ENCODE peak calls at places on chromosomes 11 and 22, in seven cellular contexts. J, B, U, C, Y, S and T are unnamed samples.

GRCh38 chr22:40463727-40464126 is 93.3 kb downstream of the SGSM3 start:
- DNase-seq in J (no peak), B (no peak), U (no peak), C (no peak), Y (no peak), S (no peak), T (no peak)

GRCh38 chr22:42990131-42990838 is 24.7 kb downstream of the PACSIN2 start:
- DNase-seq in J (no peak), B (peak), U (peak), C (peak), Y (peak), S (no peak), T (no peak)

GRCh38 chr11:126090452-126090851 is 27.8 kb upstream of the CDON start:
- DNase-seq in J (no peak), B (no peak), U (no peak), C (no peak), Y (no peak), S (no peak), T (no peak)

GRCh38 chr11:113664069-113664980 is 41.8 kb downstream of the TMPRSS5 start:
- DNase-seq in J (no peak), B (peak), U (peak), C (peak), Y (peak), S (no peak), T (no peak)

GRCh38 chr11:60710482-60710881 is 11.1 kb downstream of the MS4A8 start:
- DNase-seq in J (no peak), B (peak), U (peak), C (no peak), Y (no peak), S (no peak), T (no peak)

GRCh38 chr22:17802822-17803221 is 28.6 kb upstream of the BID start:
- DNase-seq in J (no peak), B (no peak), U (peak), C (no peak), Y (no peak), S (no peak), T (no peak)

GRCh38 chr11:114359342-114359741 is 41.0 kb downstream of the C11orf71 start:
- DNase-seq in J (no peak), B (no peak), U (peak), C (no peak), Y (no peak), S (no peak), T (no peak)

GRCh38 chr22:47233316-47234243 is 471.1 kb downstream of the TBC1D22A start:
- DNase-seq in J (no peak), B (no peak), U (no peak), C (no peak), Y (no peak), S (no peak), T (no peak)

GRCh38 chr11:86214710-86215109 is 29.8 kb upstream of the EED start:
- DNase-seq in J (no peak), B (no peak), U (no peak), C (no peak), Y (no peak), S (no peak), T (no peak)

GRCh38 chr11:20450829-20451228 is 63.3 kb downstream of the PRMT3 start:
- DNase-seq in J (no peak), B (no peak), U (no peak), C (no peak), Y (no peak), S (no peak), T (no peak)

GRCh38 chr22:30823015-30823370 is 128.3 kb downstream of the OSBP2 start:
- DNase-seq in J (no peak), B (peak), U (peak), C (no peak), Y (no peak), S (no peak), T (no peak)

GRCh38 chr11:126029237-126029636 is 33.4 kb downstream of the CDON start:
- DNase-seq in J (no peak), B (no peak), U (no peak), C (no peak), Y (no peak), S (no peak), T (no peak)

GRCh38 chr11:72631806-72632731 is 42.2 kb downstream of the PDE2A start:
- DNase-seq in J (no peak), B (no peak), U (peak), C (no peak), Y (no peak), S (no peak), T (peak)

GRCh38 chr11:36030707-36031365 is 87.0 kb downstream of the LDLRAD3 start:
- DNase-seq in J (no peak), B (no peak), U (peak), C (peak), Y (peak), S (no peak), T (no peak)

GRCh38 chr11:21465203-21465602 is 727.7 kb upstream of the ANO5 start:
- DNase-seq in J (no peak), B (no peak), U (no peak), C (no peak), Y (no peak), S (no peak), T (no peak)

GRCh38 chr22:21707677-21708076 is 27.9 kb downstream of the YPEL1 start:
- DNase-seq in J (no peak), B (no peak), U (no peak), C (no peak), Y (no peak), S (no peak), T (no peak)

GRCh38 chr11:47005441-47005840 is 68.9 kb downstream of the CSTPP1 start:
- DNase-seq in J (no peak), B (no peak), U (peak), C (no peak), Y (no peak), S (no peak), T (no peak)

GRCh38 chr11:83006877-83007330 is 64.8 kb downstream of the RAB30 start:
- DNase-seq in J (no peak), B (no peak), U (no peak), C (no peak), Y (no peak), S (no peak), T (peak)

DNA sequence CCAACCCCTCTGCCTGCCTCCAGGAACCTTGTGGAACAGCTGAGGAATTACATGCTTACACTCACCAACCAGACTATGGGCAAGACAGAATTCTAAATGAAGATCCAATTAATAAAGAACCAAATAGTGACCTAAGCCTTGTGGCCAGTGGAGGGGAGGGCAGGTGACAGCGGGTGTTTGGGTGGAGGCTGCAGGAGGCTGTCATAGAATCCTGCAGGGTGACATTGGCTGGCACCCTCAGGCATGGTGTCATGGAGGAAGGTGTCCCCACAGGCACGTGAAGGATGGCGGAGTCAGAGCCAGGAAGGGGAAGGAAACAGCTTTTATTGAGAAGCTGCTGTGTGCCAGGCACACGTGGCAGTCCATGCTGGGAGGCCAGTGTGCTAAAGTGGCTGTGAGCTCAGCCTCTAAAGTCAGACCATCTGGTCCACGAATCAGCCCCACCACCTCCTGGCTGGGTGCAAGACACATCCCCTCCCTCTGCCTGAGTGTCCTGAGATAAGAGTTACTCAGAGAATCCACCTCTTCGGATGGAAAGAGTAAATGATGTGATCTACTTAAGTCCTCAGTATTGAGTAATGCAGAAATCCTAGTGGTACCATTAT is 8.7 kb downstream of the MYO18B start:
- DNase-seq in J (no peak), B (no peak), U (no peak), C (no peak), Y (peak), S (no peak), T (no peak)
- H3K4me3 ChIP-seq in J (no peak), B (no peak), U (no peak), C (no peak), Y (no peak), S (no peak), T (no peak)

GRCh38 chr11:76823481-76824028 is 37.2 kb upstream of the ACER3 start:
- DNase-seq in J (peak), B (peak), U (no peak), C (peak), Y (peak), S (no peak), T (no peak)
- H3K4me3 ChIP-seq in J (no peak), B (peak), U (peak), C (no peak), Y (no peak), S (no peak), T (no peak)

DNA sequence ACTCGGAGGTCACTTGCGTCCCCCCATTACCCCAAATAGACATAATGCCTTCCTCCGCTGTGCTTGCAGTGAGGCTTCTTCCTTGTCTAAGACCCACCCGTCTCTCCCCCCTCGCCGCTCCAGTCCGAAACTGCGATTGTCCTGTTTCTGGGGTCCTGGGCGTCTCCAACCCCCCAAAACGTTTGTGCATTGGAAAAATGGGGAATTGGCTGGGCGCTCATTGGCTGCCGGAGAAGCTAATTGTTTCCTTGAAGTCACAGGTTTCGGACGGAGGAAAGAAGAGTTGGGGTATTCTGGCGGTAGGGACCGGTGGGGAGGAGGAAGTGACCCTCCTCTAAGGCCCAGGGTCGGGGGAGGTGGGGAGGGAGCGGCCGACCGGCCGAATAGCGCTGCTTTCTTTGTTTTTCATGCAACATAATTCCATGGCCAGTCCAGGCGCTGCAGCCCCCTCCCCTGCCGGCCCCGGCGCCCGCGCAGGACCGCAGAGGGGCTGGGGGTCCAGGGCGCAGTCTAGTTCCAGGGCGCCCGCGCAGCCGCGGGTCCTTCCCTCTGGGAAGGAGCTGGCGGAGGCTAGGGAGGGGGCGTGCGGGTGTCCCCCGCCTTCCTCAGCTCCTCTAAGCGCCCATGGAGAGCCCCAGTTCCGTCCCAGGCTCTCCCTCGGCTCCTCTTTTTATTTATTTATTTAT is 12.7 kb upstream of the CPT1A start:
- DNase-seq in J (no peak), B (no peak), U (no peak), C (no peak), Y (no peak), S (no peak), T (no peak)
- H3K4me3 ChIP-seq in J (peak), B (no peak), U (no peak), C (peak), Y (no peak), S (peak), T (no peak)

GRCh38 chr11:134276396-134277175 is 407 bp downstream of the GLB1L3 start:
- DNase-seq in J (no peak), B (no peak), U (no peak), C (no peak), Y (no peak), S (peak), T (no peak)
- H3K4me3 ChIP-seq in J (peak), B (peak), U (peak), C (peak), Y (no peak), S (peak), T (no peak)

DNA sequence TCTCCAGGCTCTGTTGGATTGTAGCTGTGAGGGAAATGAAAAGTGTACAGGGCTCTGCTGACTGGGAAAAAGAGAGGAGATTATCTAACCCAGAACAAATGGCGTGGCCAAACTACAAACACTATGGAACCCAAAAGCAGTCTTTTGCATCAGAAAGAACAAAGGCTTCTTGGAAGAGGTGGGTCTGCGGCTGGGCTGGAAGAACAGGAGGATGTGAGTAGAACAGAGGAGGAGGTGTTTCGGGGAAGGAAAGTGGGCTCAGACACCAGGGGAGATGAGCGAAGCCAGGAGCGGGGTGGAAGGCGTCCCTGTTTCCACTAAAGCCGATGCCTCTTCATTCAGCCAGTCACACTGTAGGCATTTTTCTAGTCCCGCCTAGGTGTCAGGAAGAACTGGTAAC is 12.0 kb downstream of the OVOL1 start:
- DNase-seq in J (no peak), B (no peak), U (no peak), C (no peak), Y (no peak), S (no peak), T (no peak)
- H3K4me3 ChIP-seq in J (no peak), B (no peak), U (no peak), C (no peak), Y (no peak), S (no peak), T (no peak)

DNA sequence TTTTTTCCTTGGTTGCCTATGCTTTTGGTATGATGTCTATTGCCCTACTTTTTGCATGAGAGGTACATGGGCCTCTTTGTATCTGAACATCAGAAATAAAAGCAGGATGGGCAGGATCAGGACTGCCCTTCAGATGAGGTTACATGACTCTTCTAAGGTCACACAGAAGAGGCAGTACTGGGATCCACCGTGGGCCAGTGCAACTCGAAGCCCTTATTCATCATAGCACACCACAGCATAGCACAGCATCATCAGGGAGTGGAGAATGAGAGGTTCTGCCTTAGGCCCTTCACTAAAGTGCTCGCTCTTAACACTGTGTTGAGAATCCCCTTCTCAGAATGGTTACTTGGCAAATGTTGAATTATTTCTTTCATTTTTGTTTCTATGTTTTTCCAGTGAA is 88.3 kb downstream of the C22orf31 start:
- DNase-seq in J (no peak), B (peak), U (no peak), C (no peak), Y (peak), S (no peak), T (no peak)
- H3K4me3 ChIP-seq in J (no peak), B (no peak), U (no peak), C (no peak), Y (no peak), S (no peak), T (no peak)

GRCh38 chr22:37610480-37611148 is 2.0 kb downstream of the GGA1 start:
- DNase-seq in J (peak), B (no peak), U (no peak), C (no peak), Y (peak), S (no peak), T (peak)
- H3K4me3 ChIP-seq in J (peak), B (no peak), U (no peak), C (no peak), Y (no peak), S (no peak), T (no peak)

DNA sequence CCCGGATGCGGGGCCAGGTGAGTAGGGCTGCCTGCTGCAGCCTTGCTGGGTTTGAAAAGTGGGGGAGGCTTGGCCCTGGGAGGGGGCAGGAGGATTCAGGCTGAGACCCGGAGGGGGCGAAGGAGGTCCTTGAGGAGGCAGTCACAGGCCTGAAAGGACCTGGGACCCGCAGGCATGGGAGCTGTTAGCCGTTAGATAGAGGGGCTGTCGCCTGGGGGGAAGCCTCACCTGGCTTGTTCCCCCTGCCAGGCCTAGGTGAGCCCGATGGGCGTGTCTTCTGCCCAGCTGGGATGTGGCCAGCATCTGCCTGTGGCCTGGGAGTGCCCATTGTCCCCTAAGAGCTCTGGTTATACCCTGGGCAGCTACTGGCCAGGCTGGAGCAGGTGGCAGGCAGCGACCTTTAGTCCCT is 1.8 kb upstream of the DUSP8 start:
- DNase-seq in J (no peak), B (no peak), U (no peak), C (no peak), Y (no peak), S (peak), T (peak)
- H3K4me3 ChIP-seq in J (peak), B (no peak), U (no peak), C (no peak), Y (no peak), S (no peak), T (no peak)